ENCODE peak calls at places on chromosomes 6 and 20, in six cellular contexts. W is HT-29, O is activated gamma-delta T cell treated with Interleukin-2 at 50 U/mL for 16 hours, P is tibial nerve, F is 8988T, Z is SK-MEL-5. V is an unnamed sample.
A peak's percentile ranks its signal among the peaks of the same experiment; 100 is the strongest.

GRCh38 chr6:26215200-26216014 is 128.2 kb downstream of the HFE start:
- DNase-seq in W (peak; percentile 72), O (no peak), P (no peak), F (no peak), Z (no peak), V (peak; percentile 25)

GRCh38 chr6:107554918-107555317 is 65.0 kb downstream of the SOBP start:
- DNase-seq in W (no peak), O (no peak), P (no peak), F (no peak), Z (no peak), V (no peak)

GRCh38 chr6:84910881-84911607 is 146.6 kb upstream of the TBX18 start:
- DNase-seq in W (no peak), O (no peak), P (no peak), F (no peak), Z (no peak), V (no peak)

GRCh38 chr6:43733471-43734293 is 36.3 kb upstream of the VEGFA start:
- DNase-seq in W (no peak), O (peak; percentile 54), P (no peak), F (no peak), Z (no peak), V (no peak)

GRCh38 chr6:93088675-93089575 is 330.4 kb downstream of the EPHA7 start:
- DNase-seq in W (peak; percentile 13), O (no peak), P (no peak), F (no peak), Z (peak; percentile 41), V (no peak)

GRCh38 chr6:28802417-28803336 is 121.1 kb downstream of the TRIM27 start:
- DNase-seq in W (peak; percentile 35), O (no peak), P (no peak), F (no peak), Z (peak; percentile 90), V (peak; percentile 63)

GRCh38 chr20:19937651-19938420 is 79.3 kb upstream of the NAA20 start:
- DNase-seq in W (no peak), O (no peak), P (no peak), F (no peak), Z (no peak), V (no peak)

GRCh38 chr6:21915707-21916399 is 322.3 kb downstream of the SOX4 start:
- DNase-seq in W (no peak), O (no peak), P (no peak), F (no peak), Z (no peak), V (no peak)

GRCh38 chr20:64229537-64230061 is 25.9 kb upstream of the PCMTD2 start:
- DNase-seq in W (no peak), O (no peak), P (no peak), F (no peak), Z (no peak), V (no peak)

GRCh38 chr6:21633511-21634109 is 40.1 kb downstream of the SOX4 start:
- DNase-seq in W (no peak), O (no peak), P (no peak), F (no peak), Z (no peak), V (no peak)

GRCh38 chr6:107491791-107492674 is 2.1 kb downstream of the SOBP start:
- DNase-seq in W (no peak), O (no peak), P (peak; percentile 27), F (no peak), Z (peak; percentile 95), V (no peak)

GRCh38 chr6:105317607-105318533 is 85.0 kb downstream of the PREP start:
- DNase-seq in W (peak; percentile 36), O (no peak), P (no peak), F (no peak), Z (peak; percentile 43), V (no peak)

GRCh38 chr20:10626896-10627295 is 46.9 kb downstream of the JAG1 start:
- DNase-seq in W (no peak), O (no peak), P (no peak), F (no peak), Z (no peak), V (no peak)

GRCh38 chr20:38566199-38566598 is 14.8 kb upstream of the ADIG start:
- DNase-seq in W (no peak), O (no peak), P (no peak), F (no peak), Z (no peak), V (no peak)

GRCh38 chr6:164753517-164753916 is 555.9 kb downstream of the C6orf118 start:
- DNase-seq in W (no peak), O (no peak), P (no peak), F (no peak), Z (no peak), V (no peak)

GRCh38 chr20:45783656-45784294 is 7.9 kb downstream of the WFDC3 start:
- DNase-seq in W (peak; percentile 20), O (no peak), P (no peak), F (no peak), Z (no peak), V (no peak)

GRCh38 chr6:155142902-155143609 is 120.8 kb upstream of the CLDN20 start:
- DNase-seq in W (no peak), O (no peak), P (no peak), F (no peak), Z (no peak), V (no peak)

GRCh38 chr20:43318749-43319148 is 129.0 kb upstream of the PTPRT start:
- DNase-seq in W (no peak), O (no peak), P (no peak), F (no peak), Z (no peak), V (no peak)

GRCh38 chr6:134675110-134676038 is 274.5 kb downstream of the ALDH8A1 start:
- DNase-seq in W (no peak), O (no peak), P (no peak), F (no peak), Z (no peak), V (no peak)

V was measured in Caco-2.